ENCODE peak calls at places on chromosomes 1 and 21, in six cellular contexts. U is AG09309, Q is lower lobe of right lung, O is heart left ventricle, S is bronchial epithelial cell, E is AG09319. H is an unnamed sample.

GRCh38 chr1:24990136-24990535 is 60.1 kb upstream of the RUNX3 start:
- DNase-seq in U (no peak), Q (no peak), O (no peak), S (no peak), E (no peak), H (no peak)

GRCh38 chr1:222539951-222540597 is 7.8 kb downstream of the HHIPL2 start:
- DNase-seq in U (no peak), Q (no peak), O (no peak), S (no peak), E (no peak), H (no peak)

GRCh38 chr1:13781228-13781627 is 81.2 kb downstream of the PRDM2 start:
- DNase-seq in U (no peak), Q (no peak), O (no peak), S (no peak), E (no peak), H (no peak)

GRCh38 chr1:53726009-53726600 is 12.9 kb downstream of the GLIS1 start:
- DNase-seq in U (no peak), Q (no peak), O (no peak), S (no peak), E (no peak), H (no peak)

GRCh38 chr1:108089482-108089881 is 110.7 kb downstream of the SLC25A24 start:
- DNase-seq in U (no peak), Q (no peak), O (no peak), S (no peak), E (no peak), H (no peak)

GRCh38 chr1:230793463-230793745 is 46.2 kb downstream of the CAPN9 start:
- DNase-seq in U (no peak), Q (no peak), O (no peak), S (no peak), E (no peak), H (no peak)

GRCh38 chr1:184953600-184954219 is 20.6 kb downstream of the NIBAN1 start:
- DNase-seq in U (no peak), Q (no peak), O (no peak), S (peak), E (no peak), H (no peak)

GRCh38 chr1:31689821-31690220 is 14.0 kb downstream of the COL16A1 start:
- DNase-seq in U (peak), Q (no peak), O (no peak), S (peak), E (peak), H (peak)

GRCh38 chr1:71049951-71050598 is 2.5 kb upstream of the PTGER3 start:
- DNase-seq in U (no peak), Q (no peak), O (no peak), S (peak), E (peak), H (peak)

GRCh38 chr21:37182222-37182621 is 84.9 kb downstream of the VPS26C start:
- DNase-seq in U (no peak), Q (no peak), O (no peak), S (no peak), E (no peak), H (no peak)

GRCh38 chr1:231065510-231066241 is 25.6 kb upstream of the FAM89A start:
- DNase-seq in U (no peak), Q (no peak), O (no peak), S (no peak), E (no peak), H (no peak)

GRCh38 chr1:169928438-169929209 is 34.9 kb upstream of the SCYL3 start:
- DNase-seq in U (no peak), Q (no peak), O (no peak), S (peak), E (peak), H (no peak)

GRCh38 chr1:36142121-36142520 is 7.2 kb downstream of the TRAPPC3 start:
- DNase-seq in U (no peak), Q (no peak), O (no peak), S (no peak), E (no peak), H (no peak)

GRCh38 chr1:203626910-203627246 is 246 bp downstream of the ATP2B4 start:
- DNase-seq in U (no peak), Q (peak), O (no peak), S (no peak), E (no peak), H (no peak)

GRCh38 chr21:35597750-35598339 is 462.5 kb downstream of the SETD4 start:
- DNase-seq in U (no peak), Q (no peak), O (no peak), S (no peak), E (no peak), H (no peak)

GRCh38 chr1:228270032-228270431 is 62.2 kb downstream of the OBSCN start:
- DNase-seq in U (no peak), Q (no peak), O (no peak), S (peak), E (no peak), H (no peak)

GRCh38 chr1:60942896-60943633 is 139.3 kb upstream of the NFIA start:
- DNase-seq in U (no peak), Q (no peak), O (no peak), S (no peak), E (no peak), H (no peak)

GRCh38 chr1:9835758-9836631 is 12.2 kb upstream of the CLSTN1 start:
- DNase-seq in U (no peak), Q (no peak), O (no peak), S (peak), E (no peak), H (peak)

GRCh38 chr1:65992160-65993046 is 199.7 kb downstream of the PDE4B start:
- DNase-seq in U (no peak), Q (no peak), O (no peak), S (no peak), E (no peak), H (no peak)

GRCh38 chr21:14740692-14741091 is 194.6 kb upstream of the SAMSN1 start:
- DNase-seq in U (no peak), Q (no peak), O (no peak), S (peak), E (no peak), H (no peak)

GRCh38 chr1:221141059-221141458 is 261.8 kb downstream of the HLX start:
- DNase-seq in U (no peak), Q (no peak), O (no peak), S (no peak), E (no peak), H (no peak)

GRCh38 chr21:32261929-32262328 is 16.9 kb downstream of the MIS18A start:
- DNase-seq in U (no peak), Q (no peak), O (no peak), S (no peak), E (no peak), H (no peak)

GRCh38 chr1:32337855-32338636 is 2.0 kb upstream of the MARCKSL1 start:
- DNase-seq in U (no peak), Q (peak), O (peak), S (no peak), E (no peak), H (peak)

GRCh38 chr1:92833840-92834239 is 2.0 kb downstream of the RPL5 start:
- DNase-seq in U (no peak), Q (no peak), O (no peak), S (no peak), E (no peak), H (no peak)

GRCh38 chr1:241603626-241604337 is 36.4 kb downstream of the CHML start:
- DNase-seq in U (peak), Q (no peak), O (no peak), S (no peak), E (no peak), H (no peak)

GRCh38 chr1:241606544-241606943 is 33.6 kb downstream of the CHML start:
- DNase-seq in U (no peak), Q (no peak), O (no peak), S (peak), E (no peak), H (no peak)

GRCh38 chr1:241608379-241609033 is 31.7 kb downstream of the CHML start:
- DNase-seq in U (peak), Q (no peak), O (no peak), S (peak), E (no peak), H (no peak)

GRCh38 chr1:241607497-241607896 is 32.7 kb downstream of the CHML start:
- DNase-seq in U (no peak), Q (no peak), O (no peak), S (no peak), E (no peak), H (no peak)

GRCh38 chr1:241605146-241605805 is 34.9 kb downstream of the CHML start:
- DNase-seq in U (no peak), Q (no peak), O (no peak), S (peak), E (no peak), H (no peak)
- TF ChIP-seq CTCF in U (no peak), Q (no peak), O (no peak), S (peak), E (no peak), H (peak)

DNA sequence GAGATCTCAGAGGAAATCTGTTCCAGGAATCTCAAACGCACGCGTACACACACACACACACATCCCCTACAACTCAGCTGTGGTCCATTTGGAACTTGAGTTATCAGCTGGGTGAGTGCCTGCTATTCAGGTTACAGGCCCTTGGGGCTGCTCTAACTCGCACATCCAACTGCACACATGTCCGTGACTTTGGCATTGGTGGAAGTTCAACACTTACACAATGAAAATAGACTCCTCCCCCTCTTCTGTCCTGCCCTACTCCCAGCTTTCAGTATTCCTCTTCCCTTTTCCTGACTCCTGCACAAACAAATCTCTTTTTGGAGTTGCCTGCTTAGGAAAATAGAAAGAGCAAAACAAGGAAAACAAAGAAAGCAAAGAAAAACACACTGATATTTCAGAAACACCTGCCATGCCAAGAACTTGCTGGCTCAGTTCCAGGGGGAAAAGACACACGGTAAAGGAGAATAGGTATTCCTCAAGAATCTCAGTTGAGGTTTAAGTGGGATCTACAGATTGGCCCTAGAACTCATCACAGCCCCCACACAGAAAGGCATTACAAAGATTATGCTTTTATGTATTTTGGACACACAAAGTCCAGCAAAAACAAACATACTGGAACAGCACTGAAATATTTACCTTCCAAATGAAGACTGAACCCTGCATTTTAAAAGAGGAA is 140.8 kb downstream of the TGFBR3 start:
- DNase-seq in U (no peak), Q (no peak), O (peak), S (peak), E (peak), H (no peak)
- TF ChIP-seq CTCF in U (no peak), Q (peak), O (no peak), S (peak), E (peak), H (no peak)

GRCh38 chr1:41509270-41509671 is 24.8 kb upstream of the EDN2 start:
- DNase-seq in U (no peak), Q (no peak), O (no peak), S (no peak), E (no peak), H (no peak)
- TF ChIP-seq CTCF in U (no peak), Q (no peak), O (no peak), S (no peak), E (no peak), H (no peak)

DNA sequence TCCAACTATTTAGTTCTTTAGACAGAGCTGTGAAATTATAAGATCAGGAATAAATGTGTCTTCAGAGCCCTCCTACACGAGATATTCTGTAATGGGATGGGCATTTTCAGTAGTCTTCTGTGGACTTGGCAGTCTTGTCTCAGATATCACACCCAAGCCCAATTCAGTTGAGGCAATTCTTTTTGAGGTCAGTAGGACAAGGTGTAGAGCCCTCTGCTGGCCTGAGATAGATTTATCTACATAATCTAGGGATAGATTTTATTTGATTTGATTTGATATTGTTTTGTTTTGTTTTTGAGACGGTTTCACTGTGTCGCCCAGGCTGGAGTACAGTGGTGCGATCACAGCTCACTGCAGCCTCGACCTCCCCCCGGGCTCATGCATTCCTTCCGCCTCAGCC is 77.5 kb downstream of the FMN2 start:
- DNase-seq in U (no peak), Q (no peak), O (no peak), S (no peak), E (no peak), H (no peak)
- TF ChIP-seq CTCF in U (peak), Q (no peak), O (no peak), S (no peak), E (peak), H (no peak)

GRCh38 chr1:247431643-247432042 is 15.7 kb downstream of the NLRP3 start:
- DNase-seq in U (no peak), Q (no peak), O (no peak), S (no peak), E (no peak), H (no peak)
- TF ChIP-seq CTCF in U (no peak), Q (no peak), O (no peak), S (no peak), E (no peak), H (no peak)

GRCh38 chr1:195501118-195501517 is 1107.1 kb downstream of the KCNT2 start:
- DNase-seq in U (no peak), Q (no peak), O (no peak), S (no peak), E (no peak), H (no peak)

GRCh38 chr1:195495720-195496635 is 1112.3 kb downstream of the KCNT2 start:
- DNase-seq in U (no peak), Q (no peak), O (no peak), S (no peak), E (no peak), H (no peak)
- TF ChIP-seq CTCF in U (no peak), Q (no peak), O (no peak), S (no peak), E (no peak), H (no peak)

DNA sequence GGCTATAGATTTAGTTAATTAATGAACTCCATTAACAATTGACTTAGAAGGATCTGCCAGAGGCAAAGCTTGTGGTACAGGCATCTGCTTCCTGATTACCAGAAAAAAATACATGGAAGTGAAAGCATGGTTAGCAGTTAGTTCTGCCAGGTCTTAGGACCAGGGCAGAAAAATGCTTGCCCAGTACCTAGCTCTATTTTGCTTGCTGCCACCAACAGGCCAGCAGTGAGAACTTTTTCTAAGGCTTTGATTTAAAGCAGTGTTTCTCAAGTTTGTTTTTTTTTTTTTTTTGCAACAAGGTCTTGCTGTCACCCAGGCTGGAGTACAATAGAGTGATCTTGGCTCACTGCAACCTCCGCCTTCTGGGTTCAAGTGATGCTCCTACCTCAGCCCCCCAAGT is 16.4 kb upstream of the MTF1 start:
- DNase-seq in U (no peak), Q (no peak), O (no peak), S (peak), E (no peak), H (no peak)
- TF ChIP-seq CTCF in U (peak), Q (no peak), O (no peak), S (peak), E (no peak), H (no peak)

GRCh38 chr1:1434812-1435093 is 737 bp upstream of the VWA1 start:
- DNase-seq in U (no peak), Q (no peak), O (no peak), S (no peak), E (no peak), H (no peak)

GRCh38 chr1:1433804-1434130 is 1.7 kb upstream of the VWA1 start:
- DNase-seq in U (no peak), Q (no peak), O (no peak), S (peak), E (no peak), H (peak)

GRCh38 chr1:1432951-1433803 is 2.3 kb upstream of the VWA1 start:
- DNase-seq in U (no peak), Q (peak), O (peak), S (peak), E (no peak), H (peak)

GRCh38 chr1:1435094-1435903 is at the start of gene VWA1:
- DNase-seq in U (no peak), Q (peak), O (peak), S (no peak), E (peak), H (peak)

DNA sequence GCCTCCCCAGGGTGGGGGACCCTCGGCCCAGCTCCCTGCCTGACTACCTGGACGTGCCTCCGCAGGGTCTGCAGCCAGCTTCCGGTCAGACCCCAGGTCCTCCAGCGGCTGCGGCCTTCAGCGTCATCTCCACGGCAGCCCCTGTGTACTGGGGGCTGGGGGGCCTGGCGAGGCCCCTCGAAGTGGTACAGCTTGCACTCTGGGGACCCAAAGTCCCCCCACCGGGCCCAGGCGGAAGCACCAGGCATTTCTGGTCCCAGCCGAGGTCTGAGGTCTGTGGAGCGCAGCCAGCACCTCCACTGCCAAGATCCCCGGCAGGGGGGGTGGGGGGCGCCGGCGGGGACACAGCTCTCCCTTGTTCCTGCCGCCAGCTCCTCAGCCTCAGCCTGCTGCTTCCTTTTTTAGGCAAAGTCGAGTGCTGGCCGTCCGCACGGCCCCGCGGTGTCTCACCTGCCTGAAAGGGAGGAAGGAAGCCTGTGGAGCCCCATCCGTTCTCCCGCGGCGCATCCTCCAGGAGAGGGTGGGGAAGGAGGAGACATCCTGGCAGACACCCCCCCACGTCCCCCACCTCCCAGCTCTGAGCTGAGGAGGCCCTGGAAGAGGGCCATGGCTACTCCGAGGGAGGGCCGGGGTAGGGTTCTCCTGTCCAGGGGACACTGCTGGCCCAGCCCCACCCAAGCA is 1.2 kb upstream of the VWA1 start:
- DNase-seq in U (no peak), Q (peak), O (peak), S (no peak), E (no peak), H (peak)
- TF ChIP-seq CTCF in U (no peak), Q (no peak), O (no peak), S (no peak), E (no peak), H (no peak)

H was measured in Calu3.